ENCODE peak calls at places on chromosomes 16 and 17, in seven cellular contexts. T is AG04449; U is breast epithelium; Z is retinal pigment epithelial cell; A is BE2C; B is CD8-positive, alpha-beta memory T cell; Y is IMR-90. W is an unnamed sample.

GRCh38 chr16:2804728-2805127 is 6.5 kb downstream of the PRSS41 start:
- DNase-seq in T (no peak), U (no peak), Z (no peak), A (no peak), B (no peak), Y (no peak), W (no peak)

GRCh38 chr16:75052481-75053211 is 53.8 kb downstream of the ZNRF1 start:
- DNase-seq in T (no peak), U (no peak), Z (no peak), A (no peak), B (no peak), Y (no peak), W (no peak)

GRCh38 chr17:37447641-37448040 is 41.0 kb downstream of the TADA2A start:
- DNase-seq in T (no peak), U (no peak), Z (no peak), A (no peak), B (no peak), Y (peak; percentile 51), W (no peak)

GRCh38 chr17:39110435-39111136 is 40.9 kb downstream of the PLXDC1 start:
- DNase-seq in T (no peak), U (no peak), Z (no peak), A (no peak), B (no peak), Y (no peak), W (no peak)

GRCh38 chr17:78541488-78542237 is 35.5 kb downstream of the DNAH17 start:
- DNase-seq in T (no peak), U (no peak), Z (no peak), A (no peak), B (no peak), Y (no peak), W (no peak)

GRCh38 chr17:80446645-80447405 is 29.6 kb downstream of the NPTX1 start:
- DNase-seq in T (no peak), U (no peak), Z (no peak), A (no peak), B (no peak), Y (peak; percentile 58), W (no peak)

GRCh38 chr17:41013606-41014005 is 4.7 kb upstream of the KRTAP3-1 start:
- DNase-seq in T (no peak), U (no peak), Z (no peak), A (no peak), B (no peak), Y (peak; percentile 56), W (no peak)

GRCh38 chr17:40854175-40854814 is 12.7 kb downstream of the KRT12 start:
- DNase-seq in T (peak; percentile 80), U (no peak), Z (peak; percentile 39), A (no peak), B (no peak), Y (peak; percentile 93), W (peak; percentile 57)

GRCh38 chr17:43169561-43170139 is 1.4 kb upstream of the NBR1 start:
- DNase-seq in T (no peak), U (peak; percentile 24), Z (no peak), A (peak; percentile 26), B (no peak), Y (peak; percentile 26), W (no peak)

GRCh38 chr17:38874505-38875419 is 4.9 kb downstream of the LASP1 start:
- DNase-seq in T (no peak), U (no peak), Z (no peak), A (no peak), B (no peak), Y (no peak), W (no peak)

GRCh38 chr16:54355251-54355650 is 68.7 kb upstream of the IRX3 start:
- DNase-seq in T (no peak), U (no peak), Z (no peak), A (no peak), B (no peak), Y (peak; percentile 13), W (peak; percentile 94)

GRCh38 chr16:56600398-56600999 is 7.9 kb upstream of the MT2A start:
- DNase-seq in T (no peak), U (no peak), Z (no peak), A (peak; percentile 48), B (no peak), Y (peak; percentile 66), W (no peak)

GRCh38 chr17:10119203-10120112 is 78.9 kb downstream of the GAS7 start:
- DNase-seq in T (no peak), U (peak; percentile 96), Z (no peak), A (no peak), B (peak; percentile 8), Y (no peak), W (no peak)

GRCh38 chr16:85055503-85056210 is 28.1 kb downstream of the KIAA0513 start:
- DNase-seq in T (no peak), U (peak; percentile 66), Z (peak; percentile 11), A (no peak), B (peak; percentile 74), Y (peak; percentile 63), W (peak; percentile 12)

GRCh38 chr17:79156463-79157095 is 82.0 kb downstream of the ENGASE start:
- DNase-seq in T (no peak), U (no peak), Z (no peak), A (no peak), B (no peak), Y (no peak), W (no peak)

GRCh38 chr16:4701791-4702465 is 8.6 kb downstream of the NUDT16L1 start:
- DNase-seq in T (no peak), U (no peak), Z (no peak), A (no peak), B (no peak), Y (no peak), W (no peak)

GRCh38 chr17:80081596-80081995 is 19.8 kb upstream of the GAA start:
- DNase-seq in T (no peak), U (no peak), Z (no peak), A (no peak), B (no peak), Y (no peak), W (no peak)

GRCh38 chr17:81518113-81518784 is 5.7 kb upstream of the ACTG1 start:
- DNase-seq in T (no peak), U (no peak), Z (no peak), A (no peak), B (no peak), Y (no peak), W (no peak)

GRCh38 chr17:62875296-62875695 is 67.2 kb upstream of the MARCHF10 start:
- DNase-seq in T (no peak), U (no peak), Z (no peak), A (no peak), B (no peak), Y (no peak), W (no peak)

DNA sequence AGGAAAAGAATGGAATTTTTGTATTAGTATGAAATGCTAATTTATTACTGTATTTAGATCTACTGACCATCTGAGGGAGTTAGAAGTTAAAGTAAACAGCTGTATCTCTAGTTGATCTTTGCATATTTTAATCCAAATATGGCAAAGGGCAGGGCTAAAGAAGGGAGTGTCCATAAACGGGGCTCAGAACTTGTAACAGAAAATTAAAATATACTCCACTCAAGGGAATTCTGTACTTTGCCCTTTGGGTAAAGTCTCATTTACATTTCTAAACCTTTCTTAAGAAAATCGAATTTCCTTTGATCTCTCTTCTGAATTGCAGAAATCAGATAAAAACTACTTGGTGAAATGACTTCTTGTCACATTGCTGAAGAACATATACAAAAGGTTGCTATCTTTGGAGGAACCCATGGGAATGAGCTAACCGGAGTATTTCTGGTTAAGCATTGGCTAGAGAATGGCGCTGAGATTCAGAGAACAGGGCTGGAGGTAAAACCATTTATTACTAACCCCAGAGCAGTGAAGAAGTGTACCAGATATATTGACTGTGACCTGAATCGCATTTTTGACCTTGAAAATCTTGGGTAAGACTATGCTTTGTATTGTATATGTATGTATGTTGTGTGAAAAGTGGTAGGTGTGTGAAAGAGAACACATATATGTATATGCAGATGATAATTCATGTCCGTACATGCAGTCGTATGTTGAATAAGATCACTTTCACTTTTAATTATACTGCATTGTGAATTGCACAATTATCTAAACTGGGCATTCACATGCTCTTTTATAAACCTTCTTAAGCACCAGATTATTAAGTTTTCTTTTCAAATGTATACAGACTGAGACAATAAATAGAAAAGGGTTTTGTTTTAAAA is at the start of gene ASPA:
- DNase-seq in T (no peak), U (no peak), Z (no peak), A (no peak), B (no peak), Y (peak; percentile 3), W (no peak)
- H3K4me3 ChIP-seq in T (peak within 1 kb of the TSS; percentile 18), U (peak within 1 kb of the TSS; percentile 40), Z (no peak within 1 kb of the TSS), A (no peak within 1 kb of the TSS), B (no peak within 1 kb of the TSS), Y (peak within 1 kb of the TSS; percentile 33), W (no peak within 1 kb of the TSS)

DNA sequence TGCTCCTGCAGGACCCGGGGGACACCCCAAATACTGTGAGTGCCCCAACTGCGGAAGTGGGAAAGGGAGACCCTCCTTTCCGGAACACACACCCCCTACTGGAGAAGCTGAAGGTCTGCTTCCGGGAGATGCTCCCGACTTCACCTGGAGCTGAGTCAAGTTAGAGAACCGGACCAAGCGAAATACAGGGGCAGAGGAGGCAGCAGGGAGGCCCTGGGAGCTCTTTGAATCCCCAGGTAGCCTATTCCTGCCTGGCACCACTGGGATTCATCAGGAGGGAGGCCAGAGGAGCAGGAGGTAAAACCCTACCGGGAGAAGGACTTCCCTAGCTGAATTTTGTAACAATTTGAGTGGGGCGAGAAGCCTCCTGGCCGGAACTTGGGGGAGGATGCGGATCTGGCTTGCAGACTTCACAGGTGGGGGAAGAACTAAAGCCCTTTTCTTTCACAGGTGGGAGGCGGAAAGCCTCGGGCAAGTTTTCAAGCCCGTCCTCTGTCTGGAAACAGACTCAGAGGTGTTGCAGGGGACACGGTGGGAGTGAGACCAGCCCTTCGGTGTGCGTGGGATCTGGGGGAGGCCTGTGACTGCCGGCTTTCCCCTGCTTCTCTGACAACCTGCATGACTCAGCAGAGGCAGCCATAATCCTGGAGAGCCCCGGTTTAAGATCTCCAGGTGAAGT is 22.4 kb upstream of the TEKT1 start:
- DNase-seq in T (no peak), U (no peak), Z (no peak), A (no peak), B (peak; percentile 16), Y (no peak), W (no peak)
- H3K4me3 ChIP-seq in T (no peak overlapping the region), U (no peak overlapping the region), Z (no peak overlapping the region), A (no peak overlapping the region), B (no peak overlapping the region), Y (no peak overlapping the region), W (no peak overlapping the region)

GRCh38 chr16:83926726-83927397 is 26.2 kb upstream of the OSGIN1 start:
- DNase-seq in T (no peak), U (peak; percentile 67), Z (no peak), A (peak; percentile 70), B (peak; percentile 39), Y (peak; percentile 65), W (peak; percentile 20)
- H3K4me3 ChIP-seq in T (peak overlapping the region; percentile 19), U (no peak overlapping the region), Z (peak overlapping the region; percentile 49), A (no peak overlapping the region), B (no peak overlapping the region), Y (no peak overlapping the region), W (no peak overlapping the region)

DNA sequence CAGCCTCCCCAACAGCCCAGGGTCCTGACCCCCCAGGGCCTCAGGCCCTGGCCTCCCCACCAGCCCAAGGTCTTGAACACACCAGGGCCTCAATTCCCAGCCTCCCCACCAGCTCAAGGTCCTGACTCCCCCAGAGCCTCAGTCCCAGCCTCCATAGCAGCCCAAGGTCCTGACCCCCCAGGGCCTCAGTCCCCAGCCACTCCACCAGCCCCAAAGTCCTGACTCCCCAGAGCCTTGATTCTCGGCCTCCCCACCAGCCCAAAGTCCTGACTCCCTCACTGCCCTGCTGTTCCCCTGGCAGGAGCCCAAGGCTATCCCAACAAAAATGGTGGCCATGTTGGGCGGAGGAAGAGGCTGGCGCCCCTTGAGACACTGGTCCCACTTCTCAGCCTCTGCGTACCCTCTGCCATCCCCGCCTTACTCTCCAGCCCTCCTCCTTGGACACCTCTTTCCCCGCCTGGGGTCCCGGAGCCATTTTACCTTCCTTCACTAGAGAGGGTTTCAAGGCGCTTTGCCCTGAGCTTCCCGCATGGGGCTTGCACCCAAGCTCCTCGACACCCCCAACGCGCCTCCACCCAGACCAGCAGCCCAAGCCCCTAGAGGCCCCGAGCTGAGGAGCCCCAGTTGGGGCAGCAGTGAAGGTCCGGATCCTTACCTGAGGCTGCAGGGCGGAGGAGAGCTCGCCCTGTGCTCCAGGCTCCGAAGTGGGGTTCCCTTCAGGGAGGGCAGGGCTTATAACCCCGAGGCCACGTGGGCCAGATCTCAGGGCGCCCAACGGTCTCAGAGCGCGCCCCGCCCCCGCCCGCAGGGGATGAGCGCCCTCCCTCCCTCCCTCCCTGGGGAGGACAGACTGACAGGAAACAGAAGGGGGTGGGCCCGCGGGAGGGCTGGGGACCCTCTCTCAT is 3.5 kb upstream of the TSPOAP1 start:
- DNase-seq in T (no peak), U (no peak), Z (no peak), A (no peak), B (peak; percentile 82), Y (no peak), W (no peak)
- H3K4me3 ChIP-seq in T (no peak overlapping the region), U (peak overlapping the region; percentile 49), Z (no peak overlapping the region), A (no peak overlapping the region), B (peak overlapping the region; percentile 98), Y (no peak overlapping the region), W (no peak overlapping the region)

W was measured in astrocyte of the cerebellum.